ENCODE peak calls at places on chromosomes 7 and 10, in eight cellular contexts. O is T-helper 2 cell, I is neural progenitor cell, P is cerebellar cortex, G is OCI-LY7, T is SJSA1, V is lower lobe of right lung, U is brain microvascular endothelial cell. Q is an unnamed sample.
A peak's percentile ranks its signal among the peaks of the same experiment; 100 is the strongest.

GRCh38 chr7:1176891-1177373 is 16.9 kb upstream of the ZFAND2A start:
- DNase-seq in O (peak; percentile 79), I (peak; percentile 52), P (peak; percentile 57), G (peak; percentile 83), T (peak; percentile 81), V (peak; percentile 86), U (peak; percentile 66), Q (peak; percentile 21)

GRCh38 chr7:131717181-131717580 is 160.8 kb upstream of the PODXL start:
- DNase-seq in O (no peak), I (no peak), P (no peak), G (no peak), T (no peak), V (no peak), U (no peak), Q (no peak)

GRCh38 chr10:91022924-91023707 is 102.2 kb upstream of the ANKRD1 start:
- DNase-seq in O (no peak), I (no peak), P (peak; percentile 23), G (no peak), T (no peak), V (no peak), U (peak; percentile 35), Q (peak; percentile 48)

GRCh38 chr10:42743697-42744096 is 38.9 kb upstream of the BMS1 start:
- DNase-seq in O (no peak), I (no peak), P (no peak), G (no peak), T (no peak), V (no peak), U (no peak), Q (no peak)

GRCh38 chr7:44408596-44408995 is 81.9 kb downstream of the NUDCD3 start:
- DNase-seq in O (no peak), I (peak; percentile 56), P (peak; percentile 34), G (no peak), T (no peak), V (no peak), U (no peak), Q (no peak)

GRCh38 chr7:51090411-51090810 is 226.2 kb downstream of the COBL start:
- DNase-seq in O (no peak), I (peak; percentile 52), P (no peak), G (no peak), T (no peak), V (no peak), U (no peak), Q (no peak)

GRCh38 chr10:84587789-84588188 is 259.4 kb downstream of the CCSER2 start:
- DNase-seq in O (no peak), I (no peak), P (no peak), G (no peak), T (no peak), V (no peak), U (no peak), Q (no peak)

GRCh38 chr10:27470890-27471289 is 33.2 kb upstream of the RAB18 start:
- DNase-seq in O (no peak), I (peak; percentile 40), P (no peak), G (no peak), T (no peak), V (no peak), U (no peak), Q (no peak)

GRCh38 chr10:11261687-11262086 is 244.0 kb downstream of the CELF2 start:
- DNase-seq in O (no peak), I (no peak), P (no peak), G (peak; percentile 29), T (no peak), V (no peak), U (no peak), Q (no peak)

GRCh38 chr10:119651514-119652327 is 541 bp downstream of the BAG3 start:
- DNase-seq in O (peak; percentile 40), I (peak; percentile 66), P (no peak), G (no peak), T (no peak), V (peak; percentile 62), U (no peak), Q (no peak)

GRCh38 chr10:88840104-88840503 is 11.5 kb downstream of the ANKRD22 start:
- DNase-seq in O (no peak), I (no peak), P (no peak), G (no peak), T (no peak), V (no peak), U (no peak), Q (no peak)

GRCh38 chr7:143172354-143172753 is 10.9 kb upstream of the TAS2R39 start:
- DNase-seq in O (no peak), I (no peak), P (no peak), G (no peak), T (no peak), V (peak; percentile 77), U (no peak), Q (no peak)

GRCh38 chr7:2018786-2019692 is 213.7 kb downstream of the MAD1L1 start:
- DNase-seq in O (no peak), I (no peak), P (no peak), G (no peak), T (no peak), V (peak; percentile 72), U (peak; percentile 54), Q (peak; percentile 45)

GRCh38 chr7:1883031-1883761 is 213.1 kb downstream of the ELFN1 start:
- DNase-seq in O (peak; percentile 30), I (peak; percentile 34), P (no peak), G (no peak), T (peak; percentile 95), V (no peak), U (peak; percentile 67), Q (no peak)

GRCh38 chr7:33733865-33734650 is 171.3 kb upstream of the BMPER start:
- DNase-seq in O (no peak), I (no peak), P (no peak), G (no peak), T (no peak), V (no peak), U (no peak), Q (no peak)

GRCh38 chr10:68559251-68559650 is 886 bp upstream of the TET1 start:
- DNase-seq in O (no peak), I (no peak), P (no peak), G (no peak), T (no peak), V (no peak), U (no peak), Q (no peak)

GRCh38 chr7:76089865-76090495 is 42.1 kb downstream of the MDH2 start:
- DNase-seq in O (no peak), I (no peak), P (no peak), G (no peak), T (no peak), V (no peak), U (no peak), Q (no peak)

GRCh38 chr7:131880078-131880477 is 323.6 kb upstream of the PODXL start:
- DNase-seq in O (no peak), I (no peak), P (peak; percentile 6), G (no peak), T (no peak), V (no peak), U (no peak), Q (no peak)

GRCh38 chr7:471191-471865 is 48.3 kb downstream of the PDGFA start:
- DNase-seq in O (no peak), I (no peak), P (no peak), G (no peak), T (peak; percentile 34), V (no peak), U (no peak), Q (no peak)

GRCh38 chr10:122981066-122981464 is 864 bp downstream of the PSTK start:
- DNase-seq in O (peak; percentile 33), I (peak; percentile 51), P (peak; percentile 43), G (peak; percentile 64), T (no peak), V (no peak), U (peak; percentile 35), Q (no peak)

GRCh38 chr7:97845622-97846203 is 26.5 kb downstream of the ASNS start:
- DNase-seq in O (peak; percentile 34), I (peak; percentile 31), P (peak; percentile 14), G (peak; percentile 38), T (no peak), V (no peak), U (peak; percentile 16), Q (no peak)

GRCh38 chr7:25311346-25311745 is 83.1 kb upstream of the NPVF start:
- DNase-seq in O (no peak), I (no peak), P (no peak), G (no peak), T (no peak), V (no peak), U (no peak), Q (no peak)

GRCh38 chr10:46282460-46283216 is 4.2 kb upstream of the ANTXRL start:
- DNase-seq in O (peak; percentile 72), I (peak; percentile 70), P (peak; percentile 24), G (no peak), T (peak; percentile 83), V (peak; percentile 88), U (peak; percentile 18), Q (peak; percentile 62)

GRCh38 chr10:91514025-91514424 is 103.9 kb downstream of the HECTD2 start:
- DNase-seq in O (no peak), I (no peak), P (no peak), G (no peak), T (no peak), V (no peak), U (no peak), Q (no peak)

GRCh38 chr7:101817031-101817929 is at the start of gene CUX1:
- DNase-seq in O (peak; percentile 16), I (peak; percentile 32), P (no peak), G (peak; percentile 65), T (no peak), V (peak; percentile 60), U (no peak), Q (no peak)

GRCh38 chr10:1548146-1548545 is 189.2 kb downstream of the ADARB2 start:
- DNase-seq in O (no peak), I (no peak), P (no peak), G (no peak), T (no peak), V (no peak), U (no peak), Q (no peak)

GRCh38 chr10:34862892-34863291 is 47.8 kb upstream of the PARD3 start:
- DNase-seq in O (no peak), I (no peak), P (no peak), G (no peak), T (no peak), V (no peak), U (no peak), Q (no peak)

GRCh38 chr7:70585071-70585470 is 546.9 kb upstream of the GALNT17 start:
- DNase-seq in O (no peak), I (peak; percentile 74), P (no peak), G (no peak), T (no peak), V (no peak), U (no peak), Q (no peak)

GRCh38 chr10:128884496-128884895 is 582.5 kb upstream of the MGMT start:
- DNase-seq in O (no peak), I (no peak), P (no peak), G (no peak), T (no peak), V (no peak), U (no peak), Q (no peak)

GRCh38 chr10:110495731-110496552 is 1.8 kb upstream of the DUSP5 start:
- DNase-seq in O (peak; percentile 68), I (peak; percentile 58), P (peak; percentile 81), G (no peak), T (peak; percentile 96), V (peak; percentile 57), U (peak; percentile 93), Q (peak; percentile 57)

GRCh38 chr7:138958026-138958956 is 22.9 kb downstream of the KIAA1549 start:
- DNase-seq in O (no peak), I (no peak), P (no peak), G (no peak), T (no peak), V (no peak), U (no peak), Q (no peak)

GRCh38 chr7:127895814-127896280 is 135.4 kb downstream of the LRRC4 start:
- DNase-seq in O (no peak), I (no peak), P (no peak), G (no peak), T (no peak), V (no peak), U (peak; percentile 55), Q (no peak)

GRCh38 chr7:65980478-65981250 is 1.3 kb downstream of the GUSB start:
- DNase-seq in O (peak; percentile 87), I (no peak), P (no peak), G (peak; percentile 67), T (peak; percentile 97), V (peak; percentile 88), U (peak; percentile 12), Q (no peak)

GRCh38 chr7:5591547-5591899 is 167.9 kb upstream of the TNRC18 start:
- DNase-seq in O (no peak), I (peak; percentile 71), P (no peak), G (no peak), T (peak; percentile 97), V (no peak), U (peak; percentile 70), Q (no peak)

Q was measured in nucleus accumbens.